ENCODE peak calls at places on chromosomes 7 and 10, in ten cellular contexts. Q, N, A, H, U, G, S, P, Z and C are unnamed samples.

GRCh38 chr7:155769701-155770100 is 42.6 kb downstream of the SHH start:
- DNase-seq in Q (no peak), N (no peak), A (no peak), H (no peak), U (no peak), G (no peak), S (no peak), P (no peak), Z (no peak), C (no peak)

GRCh38 chr10:126509211-126509610 is 120.9 kb upstream of the ADAM12 start:
- DNase-seq in Q (no peak), N (no peak), A (no peak), H (no peak), U (no peak), G (no peak), S (no peak), P (no peak), Z (no peak), C (no peak)

GRCh38 chr7:83469491-83469890 is 179.4 kb downstream of the SEMA3E start:
- DNase-seq in Q (no peak), N (no peak), A (no peak), H (no peak), U (no peak), G (no peak), S (no peak), P (peak; percentile 17), Z (no peak), C (no peak)

GRCh38 chr10:117134084-117135025 is 3.7 kb downstream of the VAX1 start:
- DNase-seq in Q (no peak), N (no peak), A (no peak), H (no peak), U (no peak), G (no peak), S (no peak), P (peak; percentile 56), Z (no peak), C (no peak)

GRCh38 chr10:129041916-129042315 is 425.1 kb upstream of the MGMT start:
- DNase-seq in Q (no peak), N (no peak), A (no peak), H (no peak), U (no peak), G (no peak), S (no peak), P (no peak), Z (no peak), C (no peak)

GRCh38 chr10:21487416-21488180 is 37.9 kb downstream of the SKIDA1 start:
- DNase-seq in Q (no peak), N (no peak), A (no peak), H (no peak), U (no peak), G (no peak), S (no peak), P (no peak), Z (no peak), C (no peak)

GRCh38 chr10:29585488-29585976 is 49.2 kb downstream of the SVIL start:
- DNase-seq in Q (no peak), N (no peak), A (no peak), H (no peak), U (no peak), G (no peak), S (no peak), P (peak; percentile 81), Z (no peak), C (no peak)

GRCh38 chr7:75847707-75848106 is 31.1 kb upstream of the RHBDD2 start:
- DNase-seq in Q (no peak), N (no peak), A (no peak), H (no peak), U (no peak), G (no peak), S (no peak), P (no peak), Z (no peak), C (no peak)

GRCh38 chr10:84789050-84789449 is 460.7 kb downstream of the CCSER2 start:
- DNase-seq in Q (no peak), N (no peak), A (no peak), H (no peak), U (no peak), G (no peak), S (no peak), P (no peak), Z (no peak), C (no peak)

GRCh38 chr7:80552304-80552703 is 40.4 kb upstream of the GNAT3 start:
- DNase-seq in Q (no peak), N (no peak), A (no peak), H (no peak), U (no peak), G (no peak), S (no peak), P (no peak), Z (no peak), C (no peak)

GRCh38 chr7:70738080-70738479 is 393.9 kb upstream of the GALNT17 start:
- DNase-seq in Q (peak; percentile 52), N (no peak), A (peak; percentile 90), H (no peak), U (no peak), G (no peak), S (no peak), P (peak; percentile 69), Z (no peak), C (peak; percentile 47)

GRCh38 chr7:105304040-105304895 is 84.5 kb downstream of the SRPK2 start:
- DNase-seq in Q (no peak), N (no peak), A (peak; percentile 31), H (peak; percentile 30), U (no peak), G (peak; percentile 53), S (no peak), P (no peak), Z (peak; percentile 56), C (no peak)

GRCh38 chr10:78758176-78758575 is 310.6 kb upstream of the ZMIZ1 start:
- DNase-seq in Q (no peak), N (no peak), A (no peak), H (no peak), U (no peak), G (no peak), S (no peak), P (no peak), Z (no peak), C (no peak)

GRCh38 chr10:75508814-75509306 is 77.4 kb downstream of the LRMDA start:
- DNase-seq in Q (no peak), N (no peak), A (no peak), H (no peak), U (no peak), G (no peak), S (no peak), P (no peak), Z (no peak), C (no peak)

GRCh38 chr7:24972166-24972477 is 7.9 kb downstream of the OSBPL3 start:
- DNase-seq in Q (no peak), N (no peak), A (no peak), H (no peak), U (no peak), G (no peak), S (no peak), P (no peak), Z (no peak), C (no peak)

GRCh38 chr10:71770789-71771188 is 2.5 kb downstream of the VSIR start:
- DNase-seq in Q (peak; percentile 47), N (no peak), A (no peak), H (no peak), U (no peak), G (no peak), S (no peak), P (no peak), Z (no peak), C (peak; percentile 44)

GRCh38 chr7:116524609-116525297 is at the start of gene CAV1:
- DNase-seq in Q (peak; percentile 79), N (no peak), A (peak; percentile 75), H (peak; percentile 95), U (peak; percentile 88), G (no peak), S (peak; percentile 33), P (peak; percentile 76), Z (peak; percentile 92), C (peak; percentile 65)
- TF ChIP-seq POLR2AphosphoS5 in Q (peak; percentile 76), N (no peak), A (peak; percentile 77), H (peak; percentile 89), U (no peak), G (no peak), S (no peak), P (peak; percentile 62), Z (peak; percentile 93), C (peak; percentile 86)

DNA sequence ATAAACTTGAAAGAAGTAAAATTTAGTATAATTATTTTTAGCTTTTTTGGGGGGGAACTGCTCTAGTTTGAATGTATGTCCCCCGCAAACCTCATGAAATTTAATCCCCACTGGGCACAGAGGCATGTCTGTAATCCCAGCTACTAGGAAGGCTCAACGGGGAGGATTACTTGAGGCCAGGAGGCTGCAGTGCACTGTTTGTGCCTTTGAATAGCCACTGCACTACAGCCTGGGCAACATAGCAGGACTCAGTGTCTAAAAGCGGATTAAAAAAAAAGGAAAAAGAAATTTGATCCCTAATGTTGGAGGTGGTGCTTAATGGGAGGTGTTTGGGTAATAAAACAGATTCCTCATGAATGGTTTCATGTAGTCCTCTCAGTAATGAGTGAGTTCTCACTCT is 43.1 kb upstream of the PHF14 start:
- DNase-seq in Q (no peak), N (no peak), A (no peak), H (no peak), U (no peak), G (no peak), S (no peak), P (no peak), Z (no peak), C (no peak)
- TF ChIP-seq POLR2AphosphoS5 in Q (no peak), N (no peak), A (no peak), H (no peak), U (no peak), G (no peak), S (no peak), P (no peak), Z (no peak), C (no peak)

DNA sequence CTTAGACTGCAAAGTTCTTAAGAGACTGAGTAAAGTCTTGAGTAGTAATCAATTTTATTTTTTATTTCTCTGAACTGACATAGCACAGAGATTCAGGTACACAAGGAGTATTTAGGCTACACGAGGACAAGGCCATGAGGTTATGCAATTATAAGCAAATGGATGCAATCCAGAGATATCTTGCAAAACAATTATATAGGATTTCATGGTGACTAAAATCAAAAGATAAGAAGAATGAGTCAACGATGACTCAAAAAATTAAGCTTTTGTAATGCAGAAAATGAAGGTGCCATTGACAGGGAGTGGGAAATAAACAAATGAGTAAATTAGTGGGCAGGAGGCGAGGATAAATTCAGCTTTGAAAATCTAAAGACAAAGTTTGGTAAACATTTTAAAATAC is 66.7 kb upstream of the MYO3A start:
- DNase-seq in Q (no peak), N (no peak), A (no peak), H (no peak), U (no peak), G (no peak), S (no peak), P (no peak), Z (no peak), C (no peak)
- TF ChIP-seq POLR2AphosphoS5 in Q (no peak), N (no peak), A (no peak), H (no peak), U (no peak), G (no peak), S (no peak), P (no peak), Z (no peak), C (no peak)

DNA sequence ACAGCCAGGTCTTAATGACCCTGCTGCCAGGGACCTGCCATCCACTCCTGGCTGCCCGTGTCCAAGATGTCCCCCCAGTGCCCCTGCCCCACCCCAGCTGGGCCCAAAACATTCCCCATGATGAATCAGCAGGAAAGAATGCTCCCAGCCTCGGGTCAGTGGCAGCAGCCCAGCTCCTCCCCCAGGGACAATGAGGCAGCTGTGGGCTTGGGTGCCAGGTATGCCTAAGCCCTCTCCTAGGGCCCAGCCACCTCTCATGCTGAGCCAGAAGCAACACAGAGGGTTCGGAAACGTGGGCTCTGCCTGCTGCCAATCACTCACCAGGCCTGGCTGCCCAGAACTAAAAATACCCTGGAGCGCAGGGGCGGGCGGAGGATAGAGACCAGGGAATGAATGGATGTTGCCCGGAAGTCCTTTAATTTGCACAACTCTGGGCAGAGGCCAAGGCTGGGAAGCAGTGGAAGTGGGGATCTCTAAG is 1.5 kb upstream of the LOXL4 start:
- DNase-seq in Q (peak; percentile 44), N (no peak), A (peak; percentile 48), H (no peak), U (peak; percentile 84), G (no peak), S (no peak), P (peak; percentile 56), Z (peak; percentile 79), C (no peak)
- TF ChIP-seq POLR2AphosphoS5 in Q (peak; percentile 52), N (no peak), A (peak; percentile 71), H (no peak), U (no peak), G (no peak), S (no peak), P (no peak), Z (peak; percentile 65), C (peak; percentile 44)